ENCODE peak calls at places on chromosomes 3 and 15, in six cellular contexts. F is DND-41, B is SJSA1, L is upper lobe of right lung, Z is MM.1S, M is trophoblast cell. N is an unnamed sample.

GRCh38 chr15:30956216-30956803 is 35.1 kb downstream of the MTMR10 start:
- DNase-seq in M (peak; percentile 91), L (no peak), Z (no peak), B (no peak), F (no peak), N (no peak)

GRCh38 chr15:57038040-57038439 is 119.6 kb downstream of the TCF12 start:
- DNase-seq in F (no peak), Z (no peak), L (no peak), M (no peak), B (no peak), N (no peak)

GRCh38 chr3:141275032-141275422 is 43.4 kb downstream of the PXYLP1 start:
- DNase-seq in B (no peak), Z (no peak), M (peak; percentile 89), F (peak; percentile 35), L (no peak), N (no peak)

GRCh38 chr3:81837071-81837593 is 75.7 kb upstream of the GBE1 start:
- DNase-seq in Z (no peak), F (no peak), B (no peak), L (no peak), M (peak; percentile 3), N (no peak)

GRCh38 chr15:33794425-33794824 is 173.9 kb upstream of the CHRM5 start:
- DNase-seq in F (no peak), B (no peak), M (no peak), Z (no peak), L (no peak), N (no peak)

GRCh38 chr15:72170691-72171090 is 26.9 kb downstream of the GRAMD2A start:
- DNase-seq in F (no peak), L (peak; percentile 23), B (no peak), Z (no peak), M (peak; percentile 6), N (no peak)

GRCh38 chr15:66038387-66039116 is 169.3 kb downstream of the RAB11A start:
- DNase-seq in L (no peak), M (no peak), Z (no peak), B (no peak), F (no peak), N (no peak)

GRCh38 chr3:147462856-147463255 is 53.7 kb downstream of the ZIC1 start:
- DNase-seq in F (no peak), L (no peak), B (no peak), Z (no peak), M (no peak), N (no peak)

GRCh38 chr15:68991723-68992122 is 22.8 kb upstream of the NOX5 start:
- DNase-seq in F (no peak), L (no peak), M (no peak), B (no peak), Z (no peak), N (no peak)

GRCh38 chr15:42131826-42132806 is 24.3 kb downstream of the PLA2G4F start:
- DNase-seq in M (no peak), F (no peak), Z (no peak), B (peak; percentile 29), L (peak; percentile 76), N (no peak)

GRCh38 chr3:82376883-82377282 is 615.4 kb upstream of the GBE1 start:
- DNase-seq in F (peak; percentile 6), L (no peak), M (no peak), B (no peak), Z (no peak), N (no peak)

GRCh38 chr3:23600178-23600577 is 205.6 kb upstream of the UBE2E1 start:
- DNase-seq in F (no peak), M (peak; percentile 93), L (no peak), B (peak; percentile 65), Z (no peak), N (no peak)

GRCh38 chr15:57017024-57017423 is 98.6 kb downstream of the TCF12 start:
- DNase-seq in F (no peak), L (no peak), Z (no peak), M (no peak), B (peak; percentile 15), N (no peak)

GRCh38 chr3:39189648-39190269 is 2.6 kb downstream of the XIRP1 start:
- DNase-seq in M (peak; percentile 82), L (peak; percentile 73), Z (peak; percentile 78), B (peak; percentile 39), F (peak; percentile 67), N (peak; percentile 47)

GRCh38 chr3:87084868-87085267 is 93.9 kb upstream of the VGLL3 start:
- DNase-seq in Z (no peak), B (no peak), L (no peak), M (no peak), F (peak; percentile 16), N (no peak)

GRCh38 chr15:82805994-82806406 is at the start of gene FSD2:
- DNase-seq in M (no peak), F (no peak), Z (peak; percentile 91), L (no peak), B (no peak), N (no peak)

GRCh38 chr15:34734303-34734702 is 20.5 kb downstream of the GJD2 start:
- DNase-seq in M (no peak), F (no peak), B (no peak), L (no peak), Z (no peak), N (no peak)

GRCh38 chr3:15645740-15646490 is 44.4 kb downstream of the BTD start:
- DNase-seq in M (peak; percentile 33), L (no peak), F (no peak), Z (no peak), B (peak; percentile 87), N (no peak)

GRCh38 chr3:9946112-9947024 is 5.8 kb downstream of the PRRT3 start:
- DNase-seq in F (no peak), Z (no peak), M (peak; percentile 82), B (peak; percentile 82), L (peak; percentile 96), N (peak; percentile 66)

DNA sequence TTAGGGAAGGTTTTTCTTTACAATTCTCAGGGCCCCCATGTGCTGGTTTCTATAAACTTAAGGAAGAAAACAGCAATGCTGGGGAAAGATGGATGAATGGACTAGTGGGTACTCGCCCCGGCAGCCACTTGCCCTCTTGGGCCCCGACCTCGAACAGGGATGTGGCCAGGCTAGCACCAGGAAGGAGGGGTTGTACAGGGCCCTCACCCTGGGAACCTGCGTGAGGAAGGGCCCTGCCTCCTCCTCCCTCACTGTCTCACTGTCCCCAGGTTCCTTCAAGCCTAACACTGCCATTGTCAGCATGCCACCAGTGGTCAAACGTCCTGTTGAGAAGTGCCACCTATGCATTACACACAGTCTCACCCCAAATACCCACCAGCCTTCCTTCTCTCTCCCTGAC is 9.1 kb downstream of the ADAMTS17 start:
- DNase-seq in B (no peak), M (no peak), Z (no peak), L (no peak), F (no peak), N (no peak)
- H3K27me3 ChIP-seq in B (peaks cover 11% of the 10 kb centered on the region), M (no peaks in the 10 kb centered on the region), Z (no peaks in the 10 kb centered on the region), L (no peaks in the 10 kb centered on the region), F (no peaks in the 10 kb centered on the region), N (no peaks in the 10 kb centered on the region)

DNA sequence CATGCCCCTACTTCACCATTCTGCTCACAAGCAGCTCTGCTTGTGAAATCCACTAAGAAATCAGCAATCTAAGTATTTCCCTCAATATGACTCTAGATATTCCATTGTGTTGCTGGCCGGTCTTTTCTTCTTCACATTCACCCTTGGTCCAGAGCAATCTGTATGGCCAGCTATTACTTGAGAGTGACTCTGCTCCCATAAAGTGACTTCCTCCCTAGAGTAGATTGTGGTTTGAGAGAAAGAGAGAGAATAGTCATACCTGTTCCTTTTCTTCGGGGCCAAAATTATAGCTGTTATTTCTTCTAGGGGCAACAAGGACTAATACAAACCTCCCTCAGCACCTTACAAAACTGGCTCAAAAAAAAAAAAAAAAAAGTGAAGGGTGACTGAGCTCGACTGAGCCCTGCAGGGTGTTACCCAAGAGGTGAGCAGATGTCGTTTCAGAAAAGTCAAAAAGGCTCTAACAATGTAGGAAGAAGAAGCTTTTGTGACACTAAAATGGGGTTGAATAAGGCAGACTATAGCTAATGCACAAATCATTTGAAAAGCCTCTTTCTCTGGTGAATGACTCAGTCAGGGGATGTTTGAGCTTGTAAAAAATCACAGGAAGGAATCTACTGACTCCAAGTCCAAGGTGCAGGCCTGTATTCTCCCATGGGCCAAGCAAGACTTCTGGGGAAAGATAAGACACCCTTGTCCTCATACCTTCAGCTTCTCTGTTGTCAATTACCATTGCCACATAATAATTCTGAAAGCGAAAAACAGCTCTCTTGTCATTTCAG is 161.0 kb upstream of the SLC24A5 start:
- DNase-seq in B (no peak), M (peak; percentile 34), F (no peak), Z (peak; percentile 12), L (no peak), N (no peak)
- H3K27ac ChIP-seq in B (no peak overlapping the region), M (no peak overlapping the region), F (no peak overlapping the region), Z (peak overlapping the region; percentile 89), L (no peak overlapping the region), N (no peak overlapping the region)

GRCh38 chr15:74022706-74023470 is 28.4 kb downstream of the PML start:
- DNase-seq in M (no peak), F (no peak), Z (no peak), B (no peak), L (peak; percentile 50), N (no peak)
- H3K4me1 ChIP-seq in M (no peaks in the 10 kb centered on the region), F (no peaks in the 10 kb centered on the region), Z (no peaks in the 10 kb centered on the region), B (no peaks in the 10 kb centered on the region), L (peaks cover 15% of the 10 kb centered on the region), N (peaks cover 4% of the 10 kb centered on the region)

GRCh38 chr3:71776543-71776942 is 8.4 kb downstream of the PROK2 start:
- DNase-seq in M (no peak), F (no peak), L (no peak), B (no peak), Z (no peak), N (no peak)

GRCh38 chr3:71771884-71772283 is 13.1 kb downstream of the PROK2 start:
- DNase-seq in M (no peak), L (no peak), B (no peak), Z (no peak), F (no peak), N (no peak)

GRCh38 chr3:71771126-71771525 is 13.8 kb downstream of the PROK2 start:
- DNase-seq in L (no peak), F (no peak), Z (no peak), B (no peak), M (no peak), N (no peak)
- H3K27me3 ChIP-seq in L (peaks cover 9% of the 10 kb centered on the region), F (no peaks in the 10 kb centered on the region), Z (no peaks in the 10 kb centered on the region), B (peaks cover 15% of the 10 kb centered on the region), M (no peaks in the 10 kb centered on the region), N (no peaks in the 10 kb centered on the region)

GRCh38 chr3:5023777-5024346 is 44.6 kb downstream of the BHLHE40 start:
- DNase-seq in L (no peak), Z (no peak), B (no peak), F (no peak), M (no peak), N (no peak)
- H3K27ac ChIP-seq in L (peak overlapping the region; percentile 11), Z (no peak overlapping the region), B (peak overlapping the region; percentile 84), F (no peak overlapping the region), M (peak overlapping the region; percentile 100), N (no peak overlapping the region)